ENCODE peak calls at places on chromosome 9, in four cellular contexts. W, J, V and A are unnamed samples.

GRCh38 chr9:68793605-68794343 is 88.7 kb downstream of the PIP5K1B start:
- DNase-seq in W (no peak), J (no peak), V (no peak), A (peak; percentile 34)

GRCh38 chr9:74336161-74336560 is 161.0 kb upstream of the RORB start:
- DNase-seq in W (no peak), J (no peak), V (no peak), A (no peak)

GRCh38 chr9:38641985-38642864 is 21.8 kb upstream of the ANKRD18A start:
- DNase-seq in W (peak; percentile 53), J (peak; percentile 71), V (peak; percentile 17), A (no peak)

GRCh38 chr9:133003071-133003461 is 24.6 kb downstream of the GFI1B start:
- DNase-seq in W (no peak), J (no peak), V (no peak), A (no peak)

GRCh38 chr9:114086009-114086408 is 7.9 kb upstream of the AMBP start:
- DNase-seq in W (no peak), J (no peak), V (no peak), A (no peak)

GRCh38 chr9:18184034-18184800 is 289.7 kb upstream of the ADAMTSL1 start:
- DNase-seq in W (no peak), J (no peak), V (no peak), A (no peak)

GRCh38 chr9:137128158-137129088 is 10.5 kb upstream of the GRIN1 start:
- DNase-seq in W (no peak), J (peak; percentile 14), V (no peak), A (no peak)

GRCh38 chr9:5321058-5321457 is 16.5 kb upstream of the RLN2 start:
- DNase-seq in W (no peak), J (no peak), V (peak; percentile 1), A (no peak)

GRCh38 chr9:127970401-127971313 is 10.1 kb downstream of the EEIG1 start:
- DNase-seq in W (no peak), J (peak; percentile 10), V (no peak), A (peak; percentile 95)

DNA sequence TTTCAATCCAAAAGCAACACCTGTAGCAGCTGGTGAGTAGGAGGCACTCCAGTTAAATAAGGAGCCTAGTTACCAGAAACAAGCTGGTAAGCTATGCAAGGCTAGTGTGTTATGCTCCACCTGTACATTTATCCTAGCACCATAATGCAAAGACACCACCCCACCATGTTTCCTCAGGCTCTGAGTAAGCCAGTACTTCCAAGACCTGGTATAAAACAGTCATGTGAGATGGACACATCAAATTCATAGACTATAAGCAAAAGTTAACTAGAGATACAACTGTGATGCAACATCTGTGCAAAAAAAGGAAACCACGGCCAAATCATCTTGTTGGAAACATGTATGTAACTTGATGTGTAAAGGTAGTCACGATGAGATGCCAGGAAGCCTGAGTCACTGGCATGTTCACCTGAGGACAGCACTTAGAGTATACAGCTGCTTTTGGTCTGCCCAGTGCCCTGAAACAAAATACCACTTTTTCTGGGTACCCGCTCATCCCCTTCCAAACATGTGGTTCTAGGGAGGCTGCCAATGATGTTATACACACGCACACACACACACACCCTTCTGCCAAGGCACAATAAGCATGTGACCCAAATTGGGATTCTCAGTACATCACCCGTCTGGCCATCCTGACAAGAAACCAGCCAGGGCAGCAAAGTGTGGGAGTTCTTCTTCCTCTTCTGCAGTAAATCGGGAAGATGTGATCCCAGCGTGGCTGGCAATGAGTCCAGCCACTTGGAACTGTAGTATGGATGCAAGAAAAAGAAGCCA is 66.0 kb downstream of the CDK5RAP2 start:
- DNase-seq in W (no peak), J (no peak), V (no peak), A (no peak)
- TF ChIP-seq PBX3 in W (no peak), J (no peak), V (no peak), A (no peak)

GRCh38 chr9:567128-567745 is 274.3 kb upstream of the DMRT1 start:
- DNase-seq in W (no peak), J (no peak), V (no peak), A (peak; percentile 3)
- TF ChIP-seq PBX3 in W (no peak), J (no peak), V (no peak), A (no peak)

DNA sequence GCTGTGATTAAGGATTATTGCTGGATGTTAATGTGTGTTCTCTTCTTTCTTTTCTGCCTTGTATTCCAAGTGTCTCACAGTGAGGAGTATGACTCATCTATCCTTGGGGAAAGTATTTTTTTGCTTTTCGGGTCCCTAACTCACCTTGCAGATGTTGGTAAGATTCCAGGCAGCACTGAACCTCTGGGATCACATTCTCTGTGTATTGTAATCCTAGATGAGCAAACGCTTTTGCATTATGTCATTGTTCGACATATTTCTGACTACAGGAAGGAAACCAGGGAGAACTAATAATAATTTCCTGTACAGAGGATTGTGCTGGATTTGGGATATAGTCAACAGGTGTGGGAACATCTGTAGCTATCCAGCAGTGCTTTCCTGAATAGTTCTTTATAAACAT is 246.1 kb upstream of the TUT7 start:
- DNase-seq in W (no peak), J (no peak), V (no peak), A (no peak)
- TF ChIP-seq PBX3 in W (no peak), J (no peak), V (no peak), A (no peak)

GRCh38 chr9:111962021-111962420 is 65.4 kb downstream of the UGCG start:
- DNase-seq in W (no peak), J (no peak), V (no peak), A (no peak)

GRCh38 chr9:111961011-111961410 is 64.4 kb downstream of the UGCG start:
- DNase-seq in W (no peak), J (no peak), V (no peak), A (no peak)

GRCh38 chr9:111959960-111960359 is 63.3 kb downstream of the UGCG start:
- DNase-seq in W (no peak), J (no peak), V (no peak), A (no peak)

GRCh38 chr9:111959468-111959941 is 62.9 kb downstream of the UGCG start:
- DNase-seq in W (peak; percentile 75), J (no peak), V (peak; percentile 27), A (no peak)

DNA sequence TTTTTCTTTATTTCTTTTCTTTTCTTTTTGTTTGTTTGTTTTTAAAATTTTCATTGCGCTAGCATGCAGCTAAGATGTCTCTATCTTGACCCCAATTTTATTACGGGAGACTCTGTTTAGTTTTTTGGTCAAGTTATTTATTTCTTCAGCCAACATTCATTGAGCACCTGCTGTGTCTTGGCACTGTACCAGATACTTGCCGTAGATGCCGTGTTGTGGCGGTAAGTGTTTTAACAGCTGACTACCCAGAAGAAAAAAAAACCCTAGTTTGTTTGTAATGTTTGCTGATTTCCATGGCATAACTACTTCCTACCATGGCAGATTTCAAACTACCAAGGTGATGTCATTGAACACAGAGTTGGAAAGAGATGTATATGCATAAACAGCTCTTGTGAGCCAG is 65.0 kb downstream of the UGCG start:
- DNase-seq in W (no peak), J (no peak), V (no peak), A (no peak)
- TF ChIP-seq PBX3 in W (peak; percentile 36), J (no peak), V (no peak), A (no peak)

DNA sequence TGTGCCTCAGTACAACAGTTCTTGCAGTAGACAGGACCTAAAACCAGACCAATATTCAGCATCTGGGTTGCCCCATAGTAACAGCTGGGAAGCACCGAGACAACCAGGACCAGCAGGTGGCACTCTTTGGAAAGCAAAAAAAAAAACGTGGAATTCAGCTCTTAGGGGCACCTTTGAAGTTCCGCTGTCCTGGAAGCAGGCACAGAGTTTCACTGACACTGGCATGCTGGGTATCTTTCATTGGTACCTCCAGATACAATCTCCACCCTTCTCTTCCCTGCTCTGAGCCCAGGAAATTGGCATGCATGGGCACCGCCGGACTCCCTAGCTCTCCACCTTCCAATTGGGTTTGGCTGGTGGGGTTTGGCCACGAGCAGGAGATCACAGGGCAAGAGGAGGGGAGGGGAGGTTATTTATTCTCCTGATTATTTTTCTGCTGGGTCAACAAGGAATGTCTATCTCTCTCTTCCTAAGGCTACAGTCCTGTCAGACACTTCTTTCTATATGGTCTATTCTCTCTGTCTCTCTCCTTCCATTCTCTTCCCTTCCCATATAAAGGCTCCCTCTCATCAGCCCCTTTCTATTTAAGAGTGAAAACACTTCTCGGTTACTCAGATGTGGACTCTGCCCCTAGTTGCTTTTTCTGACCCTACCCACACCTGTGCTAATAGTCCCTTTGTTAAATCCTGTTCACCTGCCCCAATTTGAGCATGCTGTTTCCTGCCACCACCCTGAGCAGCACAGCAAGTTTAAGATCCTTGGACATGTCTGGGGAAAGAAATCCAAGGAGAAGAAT is 1.9 kb upstream of the IDNK start:
- DNase-seq in W (peak; percentile 63), J (peak; percentile 66), V (peak; percentile 75), A (no peak)
- TF ChIP-seq PBX3 in W (no peak), J (no peak), V (no peak), A (no peak)

GRCh38 chr9:89877051-89878002 is 272.5 kb downstream of the GADD45G start:
- DNase-seq in W (no peak), J (no peak), V (no peak), A (no peak)

GRCh38 chr9:89873801-89874200 is 269.0 kb downstream of the GADD45G start:
- DNase-seq in W (no peak), J (no peak), V (no peak), A (no peak)

GRCh38 chr9:89872426-89872912 is 267.7 kb downstream of the GADD45G start:
- DNase-seq in W (no peak), J (no peak), V (no peak), A (no peak)

GRCh38 chr9:89872913-89873707 is 268.3 kb downstream of the GADD45G start:
- DNase-seq in W (no peak), J (no peak), V (no peak), A (no peak)

DNA sequence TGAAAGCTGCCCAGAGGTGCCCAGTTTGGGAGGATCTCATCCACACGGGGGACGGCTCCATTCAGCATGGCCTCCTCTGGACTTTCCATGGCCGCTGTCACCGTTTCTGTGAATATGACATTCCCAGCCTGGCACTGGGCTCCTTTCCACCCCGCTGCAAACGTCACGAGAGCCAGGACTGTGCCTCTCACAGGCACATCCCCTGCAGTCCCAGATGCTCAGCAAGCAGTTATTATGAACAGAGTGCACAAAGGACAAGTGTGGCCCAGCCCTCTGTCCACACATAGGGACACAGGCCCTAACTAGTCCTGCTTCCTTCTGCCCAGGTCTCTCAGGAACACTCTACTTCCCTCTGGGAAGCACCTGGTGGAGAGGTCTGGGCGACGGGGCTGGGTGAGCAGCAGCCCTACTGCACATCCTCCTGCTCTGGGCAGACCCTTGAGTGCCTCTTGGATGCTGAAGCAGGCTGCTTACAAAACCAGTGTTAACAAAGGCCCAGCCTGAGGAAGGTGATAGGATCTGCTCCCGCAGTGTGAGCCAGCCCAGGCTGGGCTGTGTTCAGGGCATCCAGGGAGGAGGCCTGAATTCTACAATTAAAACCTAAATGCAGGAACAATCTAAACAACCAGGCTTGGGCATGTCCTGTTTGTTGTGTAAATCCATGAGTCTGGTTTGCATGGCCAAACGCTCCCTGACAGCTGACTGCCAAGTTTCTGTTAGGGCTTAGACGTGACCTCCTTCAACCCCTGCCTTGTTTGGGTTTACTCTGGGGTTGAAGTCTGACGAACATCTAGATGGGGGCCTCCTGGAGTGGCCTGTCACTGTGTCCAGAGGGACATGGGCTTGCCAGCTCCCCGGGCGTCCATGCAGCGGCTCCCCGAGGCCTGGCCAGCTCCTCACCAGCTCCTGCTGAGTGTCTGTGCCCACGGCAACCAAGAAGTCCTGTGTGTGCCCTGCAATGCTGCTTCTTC is 269.8 kb downstream of the GADD45G start:
- DNase-seq in W (no peak), J (peak; percentile 42), V (no peak), A (no peak)
- TF ChIP-seq PBX3 in W (no peak), J (no peak), V (no peak), A (no peak)

DNA sequence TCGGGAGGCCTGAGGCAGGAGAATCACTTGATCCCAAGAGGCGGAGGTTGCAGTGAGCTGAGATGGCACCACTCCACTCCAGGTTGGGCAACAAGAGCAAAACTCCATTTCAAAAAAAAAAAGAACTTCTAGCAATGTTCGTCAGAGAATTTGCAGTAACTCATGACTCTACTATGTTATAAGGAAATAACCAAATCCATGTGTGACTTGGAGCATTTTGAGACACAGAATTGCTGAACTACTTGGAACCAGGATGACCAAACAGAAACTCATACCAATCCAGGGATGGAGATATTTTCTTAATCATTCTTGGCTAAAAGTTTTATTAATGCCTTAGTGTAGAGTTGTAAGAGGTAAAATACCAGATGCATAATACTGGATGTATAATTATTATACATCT is 99.9 kb upstream of the BNC2 start:
- DNase-seq in W (no peak), J (no peak), V (no peak), A (no peak)
- TF ChIP-seq PBX3 in W (no peak), J (no peak), V (no peak), A (no peak)